ENCODE peak calls at places on chromosomes 11 and 22, in seven cellular contexts. A is erythroblast; T is stimulated activated CD4-positive, alpha-beta T cell treated with anti-CD3 and anti-CD28 coated beads, Interleukin-2, amount 100 ng/mL, for 48 hours; J is OCI-LY7; O is NCI-H1105 treated with DMSO at 0.1 percent for 48 hours; D is nephron progenitor cell; E is NCI-H1436 treated with DMSO at 0.1 percent for 48 hours. S is an unnamed sample.

GRCh38 chr11:113349528-113349927 is 35.1 kb downstream of the TTC12 start:
- DNase-seq in A (no peak), T (no peak), J (no peak), O (no peak), D (no peak), E (no peak), S (no peak)

GRCh38 chr11:47399860-47400812 is 8.3 kb upstream of the SLC39A13 start:
- DNase-seq in A (peak), T (no peak), J (peak), O (no peak), D (peak), E (no peak), S (peak)

GRCh38 chr11:103491777-103492176 is 382.6 kb downstream of the DYNC2H1 start:
- DNase-seq in A (no peak), T (no peak), J (no peak), O (no peak), D (no peak), E (no peak), S (no peak)

GRCh38 chr22:31045900-31046587 is 35.1 kb upstream of the SMTN start:
- DNase-seq in A (no peak), T (no peak), J (no peak), O (no peak), D (no peak), E (no peak), S (no peak)

GRCh38 chr11:107370390-107370789 is 87.2 kb downstream of the CWF19L2 start:
- DNase-seq in A (no peak), T (no peak), J (no peak), O (no peak), D (no peak), E (no peak), S (no peak)

GRCh38 chr11:64593156-64594105 is 2.4 kb downstream of the SLC22A12 start:
- DNase-seq in A (no peak), T (no peak), J (no peak), O (no peak), D (no peak), E (no peak), S (no peak)

GRCh38 chr11:70076461-70076931 is 1.6 kb upstream of the ANO1 start:
- DNase-seq in A (no peak), T (no peak), J (no peak), O (no peak), D (no peak), E (no peak), S (no peak)

GRCh38 chr11:34640050-34640971 is 19.4 kb downstream of the EHF start:
- DNase-seq in A (no peak), T (no peak), J (no peak), O (no peak), D (no peak), E (no peak), S (no peak)

GRCh38 chr11:34366522-34366921 is 8.7 kb upstream of the ABTB2 start:
- DNase-seq in A (peak), T (no peak), J (no peak), O (peak), D (no peak), E (no peak), S (no peak)

GRCh38 chr22:28798810-28799124 is 1.6 kb downstream of the XBP1 start:
- DNase-seq in A (no peak), T (no peak), J (no peak), O (no peak), D (no peak), E (no peak), S (no peak)

GRCh38 chr22:26463688-26464087 is 19.9 kb downstream of the HPS4 start:
- DNase-seq in A (no peak), T (no peak), J (no peak), O (no peak), D (no peak), E (no peak), S (no peak)

GRCh38 chr22:17806437-17806836 is 32.2 kb upstream of the BID start:
- DNase-seq in A (no peak), T (no peak), J (no peak), O (no peak), D (no peak), E (no peak), S (no peak)

GRCh38 chr11:41113160-41113559 is 346.3 kb downstream of the LRRC4C start:
- DNase-seq in A (no peak), T (no peak), J (no peak), O (no peak), D (no peak), E (no peak), S (no peak)

GRCh38 chr22:37588540-37589215 is 8.8 kb upstream of the LGALS2 start:
- DNase-seq in A (no peak), T (no peak), J (no peak), O (no peak), D (no peak), E (no peak), S (no peak)

GRCh38 chr11:1514349-1515061 is 27.9 kb upstream of the MOB2 start:
- DNase-seq in A (no peak), T (no peak), J (no peak), O (no peak), D (no peak), E (no peak), S (no peak)

GRCh38 chr22:17570851-17571631 is 7.7 kb downstream of the SLC25A18 start:
- DNase-seq in A (no peak), T (no peak), J (no peak), O (no peak), D (no peak), E (no peak), S (no peak)

GRCh38 chr11:121800704-121801516 is 315.1 kb downstream of the BLID start:
- DNase-seq in A (no peak), T (no peak), J (no peak), O (no peak), D (peak), E (no peak), S (no peak)

GRCh38 chr11:85406316-85406715 is 220.8 kb downstream of the DLG2 start:
- DNase-seq in A (no peak), T (no peak), J (no peak), O (no peak), D (no peak), E (no peak), S (no peak)

GRCh38 chr11:29025001-29025400 is 916.8 kb downstream of the METTL15 start:
- DNase-seq in A (no peak), T (no peak), J (no peak), O (no peak), D (no peak), E (no peak), S (no peak)

GRCh38 chr11:66070604-66071325 is 693 bp downstream of the PACS1 start:
- DNase-seq in A (peak), T (no peak), J (no peak), O (peak), D (peak), E (no peak), S (no peak)

GRCh38 chr22:35538801-35539321 is 1.8 kb upstream of the RASD2 start:
- DNase-seq in A (peak), T (peak), J (peak), O (no peak), D (peak), E (no peak), S (peak)

GRCh38 chr11:67352546-67353316 is 615 bp downstream of the POLD4 start:
- DNase-seq in A (peak), T (no peak), J (peak), O (peak), D (no peak), E (no peak), S (no peak)

GRCh38 chr11:119754656-119755350 is 25.8 kb upstream of the NECTIN1 start:
- DNase-seq in A (no peak), T (no peak), J (no peak), O (no peak), D (no peak), E (no peak), S (no peak)

GRCh38 chr11:131938321-131938751 is 567.9 kb downstream of the NTM start:
- DNase-seq in A (peak), T (no peak), J (no peak), O (no peak), D (no peak), E (no peak), S (no peak)

GRCh38 chr11:16395601-16396000 is 39.3 kb upstream of the SOX6 start:
- DNase-seq in A (no peak), T (no peak), J (no peak), O (no peak), D (no peak), E (no peak), S (no peak)

GRCh38 chr11:75246673-75247350 is 6.2 kb downstream of the TPBGL start:
- DNase-seq in A (no peak), T (no peak), J (no peak), O (no peak), D (no peak), E (no peak), S (no peak)

GRCh38 chr11:121588747-121589146 is 136.0 kb upstream of the SORL1-AS1 start:
- DNase-seq in A (no peak), T (no peak), J (peak), O (no peak), D (no peak), E (no peak), S (no peak)

GRCh38 chr11:73182824-73183321 is 35.2 kb upstream of the P2RY2 start:
- DNase-seq in A (peak), T (no peak), J (no peak), O (no peak), D (no peak), E (no peak), S (no peak)

GRCh38 chr11:102287963-102288744 is 29.1 kb upstream of the BIRC3 start:
- DNase-seq in A (peak), T (no peak), J (peak), O (peak), D (peak), E (no peak), S (peak)

S was measured in GM19239.